ENCODE peak calls at places on chromosomes 5 and 9, in nine cellular contexts. One of them, this sample, is unnamed.

GRCh38 chr5:30401479-30402058 is 791.9 kb upstream of the CDH6 start:
- DNase-seq in hepatocyte: peak; percentile 58
- DNase-seq in GM23248: peak; percentile 68
- DNase-seq in HCT116: no peak
- DNase-seq in Karpas-422: peak; percentile 41
- DNase-seq in SK-N-SH: peak; percentile 3
- DNase-seq in PC-3: peak; percentile 70
- DNase-seq in PC-9: peak; percentile 34
- DNase-seq in MM.1S: peak; percentile 55
- DNase-seq in this sample: peak; percentile 1

GRCh38 chr5:124712724-124713305 is 33.6 kb downstream of the ZNF608 start:
- DNase-seq in hepatocyte: no peak
- DNase-seq in GM23248: no peak
- DNase-seq in HCT116: no peak
- DNase-seq in Karpas-422: no peak
- DNase-seq in SK-N-SH: no peak
- DNase-seq in PC-3: no peak
- DNase-seq in PC-9: no peak
- DNase-seq in MM.1S: no peak
- DNase-seq in this sample: no peak

GRCh38 chr5:136080113-136080482 is 51.3 kb downstream of the TGFBI start:
- DNase-seq in hepatocyte: no peak
- DNase-seq in GM23248: no peak
- DNase-seq in HCT116: no peak
- DNase-seq in Karpas-422: no peak
- DNase-seq in SK-N-SH: no peak
- DNase-seq in PC-3: no peak
- DNase-seq in PC-9: no peak
- DNase-seq in MM.1S: no peak
- DNase-seq in this sample: no peak

GRCh38 chr9:16654727-16655126 is 215.7 kb downstream of the BNC2 start:
- DNase-seq in hepatocyte: no peak
- DNase-seq in GM23248: no peak
- DNase-seq in HCT116: no peak
- DNase-seq in Karpas-422: no peak
- DNase-seq in SK-N-SH: no peak
- DNase-seq in PC-3: no peak
- DNase-seq in PC-9: no peak
- DNase-seq in MM.1S: no peak
- DNase-seq in this sample: no peak

GRCh38 chr5:57750282-57750681 is 267.7 kb upstream of the ACTBL2 start:
- DNase-seq in hepatocyte: no peak
- DNase-seq in GM23248: no peak
- DNase-seq in HCT116: no peak
- DNase-seq in Karpas-422: no peak
- DNase-seq in SK-N-SH: no peak
- DNase-seq in PC-3: no peak
- DNase-seq in PC-9: no peak
- DNase-seq in MM.1S: no peak
- DNase-seq in this sample: no peak

GRCh38 chr9:135330685-135331590 is 148.6 kb upstream of the PPP1R26 start:
- DNase-seq in hepatocyte: no peak
- DNase-seq in GM23248: no peak
- DNase-seq in HCT116: no peak
- DNase-seq in Karpas-422: no peak
- DNase-seq in SK-N-SH: peak; percentile 30
- DNase-seq in PC-3: no peak
- DNase-seq in PC-9: no peak
- DNase-seq in MM.1S: no peak
- DNase-seq in this sample: no peak

GRCh38 chr5:152405145-152405544 is at the start of gene NMUR2:
- DNase-seq in hepatocyte: peak; percentile 17
- DNase-seq in GM23248: no peak
- DNase-seq in HCT116: no peak
- DNase-seq in Karpas-422: no peak
- DNase-seq in SK-N-SH: peak; percentile 54
- DNase-seq in PC-3: no peak
- DNase-seq in PC-9: no peak
- DNase-seq in MM.1S: no peak
- DNase-seq in this sample: no peak

GRCh38 chr5:73834693-73835092 is 208.7 kb downstream of the ARHGEF28 start:
- DNase-seq in hepatocyte: no peak
- DNase-seq in GM23248: no peak
- DNase-seq in HCT116: no peak
- DNase-seq in Karpas-422: no peak
- DNase-seq in SK-N-SH: no peak
- DNase-seq in PC-3: no peak
- DNase-seq in PC-9: no peak
- DNase-seq in MM.1S: no peak
- DNase-seq in this sample: no peak

GRCh38 chr9:23790341-23791260 is 35.4 kb downstream of the ELAVL2 start:
- DNase-seq in hepatocyte: no peak
- DNase-seq in GM23248: no peak
- DNase-seq in HCT116: no peak
- DNase-seq in Karpas-422: no peak
- DNase-seq in SK-N-SH: no peak
- DNase-seq in PC-3: no peak
- DNase-seq in PC-9: no peak
- DNase-seq in MM.1S: no peak
- DNase-seq in this sample: no peak

GRCh38 chr5:180201051-180201987 is 7.7 kb downstream of the RASGEF1C start:
- DNase-seq in hepatocyte: peak; percentile 44
- DNase-seq in GM23248: peak; percentile 26
- DNase-seq in HCT116: peak; percentile 27
- DNase-seq in Karpas-422: peak; percentile 84
- DNase-seq in SK-N-SH: peak; percentile 66
- DNase-seq in PC-3: peak; percentile 48
- DNase-seq in PC-9: peak; percentile 21
- DNase-seq in MM.1S: no peak
- DNase-seq in this sample: peak; percentile 22

GRCh38 chr5:59720063-59720462 is 173.5 kb downstream of the PDE4D start:
- DNase-seq in hepatocyte: no peak
- DNase-seq in GM23248: no peak
- DNase-seq in HCT116: no peak
- DNase-seq in Karpas-422: no peak
- DNase-seq in SK-N-SH: no peak
- DNase-seq in PC-3: no peak
- DNase-seq in PC-9: no peak
- DNase-seq in MM.1S: no peak
- DNase-seq in this sample: no peak

GRCh38 chr5:122137702-122138101 is 8.4 kb downstream of the ZNF474 start:
- DNase-seq in hepatocyte: no peak
- DNase-seq in GM23248: no peak
- DNase-seq in HCT116: no peak
- DNase-seq in Karpas-422: no peak
- DNase-seq in SK-N-SH: no peak
- DNase-seq in PC-3: no peak
- DNase-seq in PC-9: no peak
- DNase-seq in MM.1S: peak; percentile 87
- DNase-seq in this sample: no peak

GRCh38 chr5:80125962-80126480 is 90.9 kb downstream of the THBS4 start:
- DNase-seq in hepatocyte: no peak
- DNase-seq in GM23248: peak; percentile 75
- DNase-seq in HCT116: peak; percentile 29
- DNase-seq in Karpas-422: no peak
- DNase-seq in SK-N-SH: no peak
- DNase-seq in PC-3: peak; percentile 75
- DNase-seq in PC-9: no peak
- DNase-seq in MM.1S: no peak
- DNase-seq in this sample: peak; percentile 27

GRCh38 chr9:112711050-112711689 is 6.7 kb downstream of the INIP start:
- DNase-seq in hepatocyte: peak; percentile 59
- DNase-seq in GM23248: peak; percentile 80
- DNase-seq in HCT116: no peak
- DNase-seq in Karpas-422: peak; percentile 65
- DNase-seq in SK-N-SH: peak; percentile 38
- DNase-seq in PC-3: peak; percentile 27
- DNase-seq in PC-9: peak; percentile 9
- DNase-seq in MM.1S: no peak
- DNase-seq in this sample: peak; percentile 19

DNA sequence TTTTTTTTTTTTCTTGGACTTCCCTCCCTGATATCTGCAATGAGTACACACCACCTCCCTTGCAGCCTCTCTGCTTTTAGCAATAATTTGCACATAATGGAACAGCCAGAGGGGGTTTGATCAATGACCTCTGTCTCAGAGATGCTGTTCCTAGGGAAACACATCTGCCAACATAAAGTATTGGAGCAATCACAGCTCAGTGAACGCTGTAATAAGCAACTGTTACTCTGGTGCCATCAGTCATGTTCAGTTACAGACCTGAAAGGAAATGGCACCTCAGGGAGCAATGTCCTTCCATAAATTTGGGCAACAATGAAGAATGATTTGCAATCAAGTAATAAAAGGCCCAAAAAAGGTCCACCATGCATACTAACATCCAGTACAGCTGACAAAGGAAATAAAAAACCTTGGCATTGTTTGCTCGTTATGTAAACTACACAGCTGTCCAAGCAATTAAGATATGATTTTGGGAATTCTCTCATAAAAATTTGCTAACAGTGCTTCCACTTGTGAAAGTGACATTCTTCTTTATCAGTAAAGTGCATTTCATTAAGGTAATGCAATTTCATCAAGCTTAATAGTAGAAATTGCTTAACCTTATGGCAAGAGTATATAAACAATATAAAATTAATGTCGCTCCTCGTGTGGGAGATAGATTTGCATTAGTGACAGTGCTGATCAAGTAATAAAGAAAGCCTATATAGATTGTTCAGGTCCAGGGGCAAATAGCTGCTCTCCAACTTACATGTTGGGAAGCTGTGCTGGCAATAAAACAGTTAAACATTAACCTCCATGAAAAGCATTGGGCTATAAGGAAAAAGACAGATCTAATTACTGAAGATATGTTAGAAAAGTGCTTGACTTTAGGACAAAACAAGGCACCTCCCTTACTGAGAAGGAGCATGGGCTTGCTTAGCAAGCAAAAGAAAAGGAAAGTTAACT is 167.7 kb downstream of the RASEF start:
- DNase-seq in hepatocyte: peak; percentile 26
- DNase-seq in GM23248: no peak
- DNase-seq in HCT116: no peak
- DNase-seq in Karpas-422: no peak
- DNase-seq in SK-N-SH: peak; percentile 41
- DNase-seq in PC-3: no peak
- DNase-seq in PC-9: no peak
- DNase-seq in MM.1S: no peak
- DNase-seq in this sample: no peak
- H3K9me2 ChIP-seq in hepatocyte: no peaks in the 10 kb centered on the region
- H3K9me2 ChIP-seq in GM23248: no peaks in the 10 kb centered on the region
- H3K9me2 ChIP-seq in HCT116: no peaks in the 10 kb centered on the region
- H3K9me2 ChIP-seq in Karpas-422: no peaks in the 10 kb centered on the region
- H3K9me2 ChIP-seq in SK-N-SH: no peaks in the 10 kb centered on the region
- H3K9me2 ChIP-seq in PC-3: no peaks in the 10 kb centered on the region
- H3K9me2 ChIP-seq in PC-9: no peaks in the 10 kb centered on the region
- H3K9me2 ChIP-seq in MM.1S: no peaks in the 10 kb centered on the region
- H3K9me2 ChIP-seq in this sample: no peaks in the 10 kb centered on the region

GRCh38 chr5:116914869-116915504 is 340.4 kb upstream of the SEMA6A start:
- DNase-seq in hepatocyte: no peak
- DNase-seq in GM23248: no peak
- DNase-seq in HCT116: no peak
- DNase-seq in Karpas-422: no peak
- DNase-seq in SK-N-SH: no peak
- DNase-seq in PC-3: no peak
- DNase-seq in PC-9: no peak
- DNase-seq in MM.1S: no peak
- DNase-seq in this sample: no peak
- H3K9me2 ChIP-seq in hepatocyte: no peaks in the 10 kb centered on the region
- H3K9me2 ChIP-seq in GM23248: no peaks in the 10 kb centered on the region
- H3K9me2 ChIP-seq in HCT116: no peaks in the 10 kb centered on the region
- H3K9me2 ChIP-seq in Karpas-422: no peaks in the 10 kb centered on the region
- H3K9me2 ChIP-seq in SK-N-SH: no peaks in the 10 kb centered on the region
- H3K9me2 ChIP-seq in PC-3: no peaks in the 10 kb centered on the region
- H3K9me2 ChIP-seq in PC-9: no peaks in the 10 kb centered on the region
- H3K9me2 ChIP-seq in MM.1S: no peaks in the 10 kb centered on the region
- H3K9me2 ChIP-seq in this sample: no peaks in the 10 kb centered on the region

GRCh38 chr9:82893549-82893948 is 169.4 kb downstream of the RASEF start:
- DNase-seq in hepatocyte: no peak
- DNase-seq in GM23248: no peak
- DNase-seq in HCT116: no peak
- DNase-seq in Karpas-422: no peak
- DNase-seq in SK-N-SH: no peak
- DNase-seq in PC-3: no peak
- DNase-seq in PC-9: no peak
- DNase-seq in MM.1S: no peak
- DNase-seq in this sample: no peak
- H3K9me2 ChIP-seq in hepatocyte: no peaks in the 10 kb centered on the region
- H3K9me2 ChIP-seq in GM23248: no peaks in the 10 kb centered on the region
- H3K9me2 ChIP-seq in HCT116: no peaks in the 10 kb centered on the region
- H3K9me2 ChIP-seq in Karpas-422: no peaks in the 10 kb centered on the region
- H3K9me2 ChIP-seq in SK-N-SH: no peaks in the 10 kb centered on the region
- H3K9me2 ChIP-seq in PC-3: no peaks in the 10 kb centered on the region
- H3K9me2 ChIP-seq in PC-9: no peaks in the 10 kb centered on the region
- H3K9me2 ChIP-seq in MM.1S: no peaks in the 10 kb centered on the region
- H3K9me2 ChIP-seq in this sample: no peaks in the 10 kb centered on the region

GRCh38 chr9:131203438-131204219 is 72.7 kb downstream of the FAM78A start:
- DNase-seq in hepatocyte: no peak
- DNase-seq in GM23248: no peak
- DNase-seq in HCT116: no peak
- DNase-seq in Karpas-422: peak; percentile 56
- DNase-seq in SK-N-SH: no peak
- DNase-seq in PC-3: no peak
- DNase-seq in PC-9: no peak
- DNase-seq in MM.1S: no peak
- DNase-seq in this sample: peak; percentile 34
- H3K9me2 ChIP-seq in hepatocyte: no peaks in the 10 kb centered on the region
- H3K9me2 ChIP-seq in GM23248: no peaks in the 10 kb centered on the region
- H3K9me2 ChIP-seq in HCT116: no peaks in the 10 kb centered on the region
- H3K9me2 ChIP-seq in Karpas-422: no peaks in the 10 kb centered on the region
- H3K9me2 ChIP-seq in SK-N-SH: no peaks in the 10 kb centered on the region
- H3K9me2 ChIP-seq in PC-3: no peaks in the 10 kb centered on the region
- H3K9me2 ChIP-seq in PC-9: no peaks in the 10 kb centered on the region
- H3K9me2 ChIP-seq in MM.1S: no peaks in the 10 kb centered on the region
- H3K9me2 ChIP-seq in this sample: no peaks in the 10 kb centered on the region